ENCODE peak calls at places on chromosome 16, in eight cellular contexts. X is AG04450; H is CD8-positive, alpha-beta T cell; I is astrocyte of the spinal cord; Q is WTC11; O is activated B cell treated with CpG ODN at 0.5 μM for 24 hours; V is lower leg skin; C is neural crest cell. K is an unnamed sample.

GRCh38 chr16:73032548-73033270 is 15.2 kb downstream of the ZFHX3 start:
- DNase-seq in X (no peak), H (no peak), I (no peak), Q (no peak), O (no peak), V (no peak), C (no peak), K (no peak)

GRCh38 chr16:25048146-25048618 is 33.0 kb upstream of the ARHGAP17 start:
- DNase-seq in X (no peak), H (no peak), I (no peak), Q (no peak), O (no peak), V (no peak), C (no peak), K (no peak)

GRCh38 chr16:85394511-85395206 is 218.5 kb upstream of the GSE1 start:
- DNase-seq in X (no peak), H (no peak), I (no peak), Q (peak; percentile 19), O (no peak), V (no peak), C (no peak), K (no peak)

GRCh38 chr16:75618782-75619181 is 4.3 kb downstream of the ADAT1 start:
- DNase-seq in X (no peak), H (no peak), I (no peak), Q (no peak), O (no peak), V (no peak), C (no peak), K (no peak)

GRCh38 chr16:4689091-4689671 is 4.2 kb upstream of the NUDT16L1 start:
- DNase-seq in X (no peak), H (no peak), I (no peak), Q (no peak), O (no peak), V (no peak), C (no peak), K (peak; percentile 63)

GRCh38 chr16:70257391-70257790 is 5.7 kb upstream of the EXOSC6 start:
- DNase-seq in X (no peak), H (no peak), I (no peak), Q (no peak), O (no peak), V (no peak), C (no peak), K (no peak)

GRCh38 chr16:67525176-67525860 is 3.3 kb upstream of the RIPOR1 start:
- DNase-seq in X (no peak), H (no peak), I (no peak), Q (no peak), O (no peak), V (no peak), C (no peak), K (no peak)

GRCh38 chr16:285146-286055 is 2.4 kb downstream of the PDIA2 start:
- DNase-seq in X (no peak), H (no peak), I (no peak), Q (no peak), O (no peak), V (no peak), C (no peak), K (no peak)

GRCh38 chr16:89936508-89936907 is 12.0 kb upstream of the DEF8 start:
- DNase-seq in X (no peak), H (no peak), I (no peak), Q (no peak), O (no peak), V (no peak), C (no peak), K (no peak)

GRCh38 chr16:67935096-67935401 is 1.6 kb downstream of the PSMB10 start:
- DNase-seq in X (no peak), H (no peak), I (no peak), Q (no peak), O (no peak), V (no peak), C (no peak), K (no peak)

GRCh38 chr16:56964243-56965148 is 2.7 kb downstream of the CETP start:
- DNase-seq in X (peak; percentile 65), H (peak; percentile 99), I (peak; percentile 75), Q (peak; percentile 98), O (peak; percentile 93), V (peak; percentile 84), C (peak; percentile 95), K (peak; percentile 72)

GRCh38 chr16:57092786-57093301 is 461 bp downstream of the CPNE2 start:
- DNase-seq in X (no peak), H (peak; percentile 58), I (no peak), Q (peak; percentile 55), O (peak; percentile 63), V (no peak), C (peak; percentile 33), K (peak; percentile 44)

GRCh38 chr16:12558641-12559040 is 245.0 kb downstream of the CPPED1 start:
- DNase-seq in X (no peak), H (no peak), I (no peak), Q (no peak), O (no peak), V (no peak), C (no peak), K (no peak)

GRCh38 chr16:50833929-50834328 is 92.0 kb downstream of the CYLD start:
- DNase-seq in X (no peak), H (no peak), I (no peak), Q (no peak), O (no peak), V (no peak), C (no peak), K (no peak)

GRCh38 chr16:55502801-55503366 is 6.0 kb upstream of the LPCAT2 start:
- DNase-seq in X (peak; percentile 91), H (no peak), I (peak; percentile 98), Q (no peak), O (no peak), V (peak; percentile 62), C (peak; percentile 53), K (peak; percentile 95)

GRCh38 chr16:31508706-31509523 is 724 bp upstream of the RUSF1 start:
- DNase-seq in X (no peak), H (no peak), I (no peak), Q (no peak), O (no peak), V (no peak), C (no peak), K (no peak)

GRCh38 chr16:72195609-72196008 is 23.7 kb upstream of the PMFBP1 start:
- DNase-seq in X (no peak), H (no peak), I (no peak), Q (peak; percentile 59), O (no peak), V (no peak), C (peak; percentile 14), K (no peak)

GRCh38 chr16:84836234-84836647 is 16.5 kb downstream of the CRISPLD2 start:
- DNase-seq in X (peak; percentile 100), H (no peak), I (peak; percentile 100), Q (peak; percentile 60), O (no peak), V (peak; percentile 71), C (no peak), K (no peak)

GRCh38 chr16:69078073-69078472 is 27.4 kb upstream of the HAS3 start:
- DNase-seq in X (no peak), H (no peak), I (no peak), Q (peak; percentile 62), O (no peak), V (no peak), C (no peak), K (no peak)

GRCh38 chr16:17780181-17780580 is 309.4 kb upstream of the XYLT1 start:
- DNase-seq in X (no peak), H (no peak), I (peak; percentile 76), Q (no peak), O (no peak), V (no peak), C (no peak), K (no peak)

GRCh38 chr16:74574146-74574545 is 32.8 kb downstream of the GLG1 start:
- DNase-seq in X (no peak), H (no peak), I (no peak), Q (no peak), O (no peak), V (no peak), C (no peak), K (no peak)

GRCh38 chr16:81562174-81562849 is 117.7 kb downstream of the CMIP start:
- DNase-seq in X (no peak), H (no peak), I (no peak), Q (no peak), O (no peak), V (no peak), C (no peak), K (no peak)

GRCh38 chr16:3665508-3665907 is 11.0 kb downstream of the DNASE1 start:
- DNase-seq in X (no peak), H (peak; percentile 48), I (no peak), Q (no peak), O (no peak), V (no peak), C (no peak), K (peak; percentile 40)
- TF ChIP-seq CTCF in X (no peak), H (peak; percentile 47), I (no peak), Q (no peak), O (no peak), V (no peak), C (no peak), K (no peak)

GRCh38 chr16:2966803-2967184 is 2.4 kb upstream of the PAQR4 start:
- DNase-seq in X (no peak), H (no peak), I (no peak), Q (peak; percentile 37), O (no peak), V (no peak), C (no peak), K (peak; percentile 54)
- TF ChIP-seq CTCF in X (no peak), H (no peak), I (no peak), Q (no peak), O (no peak), V (no peak), C (no peak), K (no peak)

GRCh38 chr16:61818850-61819249 is 217.4 kb downstream of the CDH8 start:
- DNase-seq in X (no peak), H (no peak), I (no peak), Q (no peak), O (no peak), V (no peak), C (no peak), K (no peak)

GRCh38 chr16:61820820-61821219 is 215.4 kb downstream of the CDH8 start:
- DNase-seq in X (no peak), H (no peak), I (no peak), Q (no peak), O (no peak), V (no peak), C (no peak), K (no peak)

GRCh38 chr16:61820398-61820797 is 215.8 kb downstream of the CDH8 start:
- DNase-seq in X (no peak), H (no peak), I (peak; percentile 70), Q (no peak), O (no peak), V (no peak), C (no peak), K (no peak)

DNA sequence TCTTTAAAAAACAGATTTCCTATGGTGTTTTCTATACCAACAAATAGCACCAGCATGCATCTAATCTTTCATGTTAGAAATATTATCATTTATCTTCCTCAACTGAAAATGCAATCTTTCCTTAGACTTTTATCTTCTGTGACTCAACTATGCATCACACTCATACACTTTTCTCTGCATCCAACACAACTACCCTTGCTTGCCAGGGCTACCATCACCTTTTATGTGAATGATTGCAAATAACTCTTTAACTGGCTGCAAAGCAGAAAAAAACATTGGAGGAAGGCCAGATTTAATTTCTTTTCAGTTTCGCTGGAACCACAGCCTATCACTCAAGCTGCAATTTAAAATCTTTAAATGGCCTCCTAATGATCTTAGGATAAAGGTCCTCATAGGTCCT is 212.9 kb downstream of the CDH8 start:
- DNase-seq in X (no peak), H (no peak), I (no peak), Q (no peak), O (no peak), V (no peak), C (no peak), K (no peak)
- TF ChIP-seq CTCF in X (no peak), H (no peak), I (no peak), Q (no peak), O (no peak), V (no peak), C (no peak), K (no peak)

GRCh38 chr16:80277182-80277581 is 263.6 kb upstream of the DYNLRB2 start:
- DNase-seq in X (no peak), H (no peak), I (no peak), Q (peak; percentile 63), O (no peak), V (no peak), C (no peak), K (no peak)
- TF ChIP-seq CTCF in X (no peak), H (no peak), I (no peak), Q (no peak), O (no peak), V (no peak), C (no peak), K (no peak)